ENCODE peak calls at places on chromosomes 6 and 20, in seven cellular contexts. P, U, K, S, J, W and T are unnamed samples.

GRCh38 chr6:163113358-163113962 is 301.1 kb upstream of the QKI start:
- DNase-seq in J (no peak), U (no peak), K (no peak), W (no peak), S (no peak), P (no peak), T (no peak)

GRCh38 chr6:122657601-122658000 is 47.4 kb downstream of the PKIB start:
- DNase-seq in S (no peak), J (no peak), W (no peak), U (peak; percentile 22), P (no peak), K (no peak), T (peak; percentile 87)

GRCh38 chr6:45031601-45032000 is 296.5 kb upstream of the RUNX2 start:
- DNase-seq in J (no peak), W (no peak), P (no peak), K (no peak), S (no peak), U (no peak), T (no peak)

GRCh38 chr6:122050226-122050755 is 349.2 kb upstream of the HSF2 start:
- DNase-seq in W (no peak), J (no peak), U (no peak), S (no peak), K (no peak), P (no peak), T (no peak)

GRCh38 chr20:17680128-17680835 is 1.8 kb downstream of the RRBP1 start:
- DNase-seq in U (peak; percentile 71), S (peak; percentile 81), W (peak; percentile 74), K (no peak), J (no peak), P (peak; percentile 73), T (peak; percentile 81)

GRCh38 chr6:79810153-79810806 is 137.1 kb downstream of the ELOVL4 start:
- DNase-seq in U (no peak), K (no peak), J (no peak), S (no peak), W (no peak), P (no peak), T (no peak)

GRCh38 chr20:47075263-47075662 is 180.6 kb downstream of the EYA2 start:
- DNase-seq in U (no peak), K (no peak), J (no peak), P (no peak), W (no peak), S (no peak), T (no peak)

GRCh38 chr6:29561618-29562181 is 2.2 kb upstream of the UBD start:
- DNase-seq in S (no peak), K (no peak), J (no peak), U (no peak), P (no peak), W (no peak), T (no peak)

GRCh38 chr6:134111062-134111677 is 58.7 kb upstream of the SLC2A12 start:
- DNase-seq in W (peak; percentile 59), K (peak; percentile 81), U (peak; percentile 68), J (no peak), S (no peak), P (no peak), T (peak; percentile 76)

GRCh38 chr6:167796668-167797031 is 30.1 kb upstream of the AFDN start:
- DNase-seq in W (no peak), J (peak; percentile 44), K (no peak), S (peak; percentile 59), P (no peak), U (no peak), T (no peak)

GRCh38 chr6:121794630-121795029 is 359.2 kb downstream of the GJA1 start:
- DNase-seq in K (no peak), S (no peak), W (peak; percentile 66), P (no peak), J (no peak), U (peak; percentile 97), T (peak; percentile 88)

GRCh38 chr20:25178563-25179438 is 16.7 kb upstream of the ENTPD6 start:
- DNase-seq in K (peak; percentile 67), U (peak; percentile 91), J (no peak), P (peak; percentile 71), W (peak; percentile 96), S (no peak), T (peak; percentile 96)

GRCh38 chr6:45677381-45677992 is 299.8 kb upstream of the SUPT3H start:
- DNase-seq in P (no peak), K (peak; percentile 57), S (no peak), U (peak; percentile 66), W (no peak), J (no peak), T (no peak)

GRCh38 chr6:11921017-11921438 is 91.1 kb upstream of the HIVEP1 start:
- DNase-seq in W (peak; percentile 68), J (no peak), S (no peak), P (peak; percentile 83), U (peak; percentile 95), K (no peak), T (peak; percentile 93)

GRCh38 chr6:169827372-169827771 is 76.0 kb downstream of the ERMARD start:
- DNase-seq in K (no peak), U (no peak), S (no peak), J (no peak), W (no peak), P (no peak), T (no peak)

GRCh38 chr6:4088684-4089083 is 9.7 kb upstream of the FAM217A start:
- DNase-seq in P (no peak), J (no peak), S (no peak), W (no peak), K (no peak), U (no peak), T (no peak)

GRCh38 chr20:59063358-59064213 is 21.0 kb upstream of the PRELID3B start:
- DNase-seq in W (peak; percentile 96), J (no peak), P (no peak), U (peak; percentile 95), S (peak; percentile 29), K (no peak), T (peak; percentile 72)

GRCh38 chr6:22152871-22153270 is 144.0 kb downstream of the PRL start:
- DNase-seq in U (no peak), J (no peak), K (no peak), W (no peak), P (no peak), S (no peak), T (no peak)

GRCh38 chr6:66926060-66926459 is 1219.0 kb upstream of the EYS start:
- DNase-seq in S (no peak), J (no peak), K (no peak), U (no peak), W (no peak), P (no peak), T (peak; percentile 49)

GRCh38 chr20:31869942-31870702 is at the start of the genes DUSP15 and TTLL9:
- DNase-seq in U (no peak), W (no peak), P (peak; percentile 80), S (peak; percentile 55), J (no peak), K (peak; percentile 58), T (no peak)

GRCh38 chr6:109454483-109455160 is 950 bp downstream of the MICAL1 start:
- DNase-seq in W (no peak), P (peak; percentile 82), J (no peak), S (peak; percentile 52), K (peak; percentile 80), U (peak; percentile 28), T (peak; percentile 35)

GRCh38 chr6:53754330-53754729 is 40.5 kb upstream of the LRRC1 start:
- DNase-seq in P (no peak), U (no peak), W (no peak), J (no peak), K (no peak), S (no peak), T (no peak)

GRCh38 chr6:83442752-83443151 is 11.9 kb upstream of the ME1 start:
- DNase-seq in P (no peak), U (peak; percentile 34), W (no peak), S (no peak), J (no peak), K (no peak), T (peak; percentile 44)

GRCh38 chr6:39228992-39229767 is at the start of gene KCNK5:
- DNase-seq in P (peak; percentile 79), K (peak; percentile 88), S (peak; percentile 93), U (peak; percentile 2), W (peak; percentile 87), J (peak; percentile 86), T (peak; percentile 10)
- TF ChIP-seq CTCF in P (peak; percentile 62), K (peak; percentile 46), S (peak; percentile 92), U (peak; percentile 8), W (peak; percentile 79), J (peak; percentile 88), T (peak; percentile 27)

GRCh38 chr6:56956481-56956880 is 1.6 kb downstream of the BEND6 start:
- DNase-seq in J (no peak), P (no peak), U (no peak), S (no peak), K (no peak), W (no peak), T (no peak)

GRCh38 chr6:56953597-56954388 is 1.1 kb upstream of the BEND6 start:
- DNase-seq in U (no peak), J (no peak), K (peak; percentile 31), P (no peak), W (peak; percentile 18), S (no peak), T (peak; percentile 34)

GRCh38 chr6:56957856-56958255 is 2.9 kb downstream of the BEND6 start:
- DNase-seq in K (no peak), W (no peak), U (no peak), P (no peak), J (no peak), S (no peak), T (no peak)

GRCh38 chr6:56954389-56955170 is at the start of gene BEND6:
- DNase-seq in P (peak; percentile 63), U (peak; percentile 87), J (peak; percentile 70), W (peak; percentile 50), K (peak; percentile 71), S (peak; percentile 40), T (peak; percentile 78)

GRCh38 chr6:56955171-56956155 is 556 bp downstream of the BEND6 start:
- DNase-seq in P (peak; percentile 87), S (peak; percentile 85), U (peak; percentile 91), K (peak; percentile 78), J (peak; percentile 89), W (peak; percentile 73), T (peak; percentile 89)
- TF ChIP-seq CTCF in P (peak; percentile 54), S (peak; percentile 69), U (peak; percentile 94), K (peak; percentile 83), J (peak; percentile 82), W (peak; percentile 82), T (peak; percentile 87)

DNA sequence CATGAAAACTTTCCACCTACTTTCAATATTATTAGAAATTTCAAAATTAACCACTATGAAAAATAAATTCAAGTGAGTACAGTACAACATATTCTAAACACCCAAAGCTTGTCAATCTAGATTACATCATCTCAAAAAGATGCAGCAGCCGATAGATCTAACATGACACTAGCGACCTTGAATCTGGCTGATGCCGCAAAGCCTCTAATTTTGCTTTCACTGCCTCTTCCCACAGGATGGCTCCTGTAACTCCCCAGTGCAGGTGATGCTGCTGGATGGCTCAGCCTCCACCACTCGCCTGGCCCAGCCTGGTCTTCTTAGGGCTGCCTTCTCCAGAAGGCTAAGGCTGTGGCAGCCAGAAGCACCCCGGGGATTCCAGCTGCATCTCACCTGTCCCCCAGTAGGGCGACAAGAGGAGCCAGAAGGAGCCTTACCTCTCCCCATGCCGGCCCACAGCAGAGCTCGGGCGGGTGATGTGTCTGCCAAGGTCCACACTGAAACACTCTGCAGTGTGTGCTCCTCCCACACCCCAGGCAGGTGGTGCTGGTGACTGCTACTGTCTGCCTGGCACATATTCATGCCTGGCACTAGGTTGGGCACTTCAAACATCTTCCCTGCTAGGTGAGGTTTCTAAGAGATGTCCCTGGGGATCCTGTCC is 82.1 kb downstream of the SLC23A2 start:
- DNase-seq in U (no peak), K (no peak), J (no peak), S (peak; percentile 69), W (no peak), P (no peak), T (no peak)
- TF ChIP-seq CTCF in U (no peak), K (no peak), J (no peak), S (peak; percentile 26), W (no peak), P (no peak), T (no peak)

GRCh38 chr20:10077081-10077471 is 42.3 kb downstream of the ANKEF1 start:
- DNase-seq in P (no peak), J (no peak), U (no peak), S (no peak), K (no peak), W (no peak), T (no peak)
- TF ChIP-seq CTCF in P (no peak), J (peak; percentile 45), U (no peak), S (peak; percentile 24), K (peak; percentile 48), W (peak; percentile 24), T (peak; percentile 13)